ENCODE peak calls at places on chromosomes 6 and 20, in five cellular contexts. One of them, this sample, is unnamed. For H3K9me3, the result is how much of the 10 kb centered on the place peaks cover.

GRCh38 chr6:29552512-29553051 is 7.0 kb downstream of the UBD start:
- DNase-seq in right cardiac atrium: no peak
- DNase-seq in lower lobe of right lung: no peak
- DNase-seq in aorta: no peak
- DNase-seq in heart left ventricle: no peak
- DNase-seq in this sample: no peak

GRCh38 chr6:158417760-158418098 is 105.5 kb downstream of the TULP4 start:
- DNase-seq in right cardiac atrium: no peak
- DNase-seq in lower lobe of right lung: no peak
- DNase-seq in aorta: no peak
- DNase-seq in heart left ventricle: no peak
- DNase-seq in this sample: no peak

GRCh38 chr6:113893866-113894265 is 36.7 kb downstream of the MARCKS start:
- DNase-seq in right cardiac atrium: no peak
- DNase-seq in lower lobe of right lung: no peak
- DNase-seq in aorta: no peak
- DNase-seq in heart left ventricle: no peak
- DNase-seq in this sample: no peak

GRCh38 chr6:127131275-127131674 is 12.8 kb downstream of the RSPO3 start:
- DNase-seq in right cardiac atrium: no peak
- DNase-seq in lower lobe of right lung: no peak
- DNase-seq in aorta: no peak
- DNase-seq in heart left ventricle: no peak
- DNase-seq in this sample: no peak

GRCh38 chr6:132153221-132153896 is 202.2 kb upstream of the CCN2 start:
- DNase-seq in right cardiac atrium: no peak
- DNase-seq in lower lobe of right lung: no peak
- DNase-seq in aorta: no peak
- DNase-seq in heart left ventricle: no peak
- DNase-seq in this sample: no peak

GRCh38 chr6:23073851-23074250 is 504.5 kb downstream of the HDGFL1 start:
- DNase-seq in right cardiac atrium: no peak
- DNase-seq in lower lobe of right lung: no peak
- DNase-seq in aorta: no peak
- DNase-seq in heart left ventricle: no peak
- DNase-seq in this sample: no peak

GRCh38 chr6:12490904-12491571 is 200.9 kb downstream of the EDN1 start:
- DNase-seq in right cardiac atrium: no peak
- DNase-seq in lower lobe of right lung: no peak
- DNase-seq in aorta: no peak
- DNase-seq in heart left ventricle: no peak
- DNase-seq in this sample: no peak

GRCh38 chr20:40265872-40266533 is 423.0 kb downstream of the MAFB start:
- DNase-seq in right cardiac atrium: no peak
- DNase-seq in lower lobe of right lung: no peak
- DNase-seq in aorta: no peak
- DNase-seq in heart left ventricle: no peak
- DNase-seq in this sample: peak

GRCh38 chr6:30493643-30494250 is 4.4 kb downstream of the HLA-E start:
- DNase-seq in right cardiac atrium: no peak
- DNase-seq in lower lobe of right lung: no peak
- DNase-seq in aorta: no peak
- DNase-seq in heart left ventricle: no peak
- DNase-seq in this sample: no peak

GRCh38 chr6:90859612-90860011 is 272.7 kb upstream of the MAP3K7 start:
- DNase-seq in right cardiac atrium: no peak
- DNase-seq in lower lobe of right lung: no peak
- DNase-seq in aorta: no peak
- DNase-seq in heart left ventricle: no peak
- DNase-seq in this sample: peak

GRCh38 chr20:16128538-16129106 is 444.6 kb downstream of the KIF16B start:
- DNase-seq in right cardiac atrium: no peak
- DNase-seq in lower lobe of right lung: no peak
- DNase-seq in aorta: no peak
- DNase-seq in heart left ventricle: no peak
- DNase-seq in this sample: no peak

GRCh38 chr6:38552136-38552535 is 87.6 kb downstream of the BTBD9 start:
- DNase-seq in right cardiac atrium: no peak
- DNase-seq in lower lobe of right lung: no peak
- DNase-seq in aorta: no peak
- DNase-seq in heart left ventricle: no peak
- DNase-seq in this sample: no peak

GRCh38 chr6:167336818-167337217 is 11.9 kb downstream of the TTLL2 start:
- DNase-seq in right cardiac atrium: no peak
- DNase-seq in lower lobe of right lung: no peak
- DNase-seq in aorta: no peak
- DNase-seq in heart left ventricle: no peak
- DNase-seq in this sample: no peak

GRCh38 chr20:20207291-20207690 is 155.0 kb downstream of the CFAP61 start:
- DNase-seq in right cardiac atrium: no peak
- DNase-seq in lower lobe of right lung: no peak
- DNase-seq in aorta: no peak
- DNase-seq in heart left ventricle: no peak
- DNase-seq in this sample: peak

GRCh38 chr6:149293244-149293643 is 24.3 kb upstream of the TAB2 start:
- DNase-seq in right cardiac atrium: no peak
- DNase-seq in lower lobe of right lung: no peak
- DNase-seq in aorta: no peak
- DNase-seq in heart left ventricle: no peak
- DNase-seq in this sample: no peak

GRCh38 chr6:603265-603664 is 53.6 kb downstream of the HUS1B start:
- DNase-seq in right cardiac atrium: no peak
- DNase-seq in lower lobe of right lung: no peak
- DNase-seq in aorta: no peak
- DNase-seq in heart left ventricle: no peak
- DNase-seq in this sample: no peak

GRCh38 chr6:109834595-109835437 is 143.3 kb upstream of the GPR6 start:
- DNase-seq in right cardiac atrium: no peak
- DNase-seq in lower lobe of right lung: no peak
- DNase-seq in aorta: no peak
- DNase-seq in heart left ventricle: no peak
- DNase-seq in this sample: no peak
- H3K4me3 ChIP-seq in right cardiac atrium: no peak
- H3K4me3 ChIP-seq in lower lobe of right lung: no peak
- H3K4me3 ChIP-seq in aorta: no peak
- H3K4me3 ChIP-seq in heart left ventricle: no peak
- H3K4me3 ChIP-seq in this sample: no peak

GRCh38 chr6:39998126-39998525 is 63.9 kb upstream of the MOCS1 start:
- DNase-seq in right cardiac atrium: no peak
- DNase-seq in lower lobe of right lung: no peak
- DNase-seq in aorta: no peak
- DNase-seq in heart left ventricle: no peak
- DNase-seq in this sample: no peak

GRCh38 chr6:39999006-39999867 is 65.0 kb upstream of the MOCS1 start:
- DNase-seq in right cardiac atrium: no peak
- DNase-seq in lower lobe of right lung: no peak
- DNase-seq in aorta: no peak
- DNase-seq in heart left ventricle: no peak
- DNase-seq in this sample: no peak

GRCh38 chr6:40000964-40001515 is 66.8 kb upstream of the MOCS1 start:
- DNase-seq in right cardiac atrium: no peak
- DNase-seq in lower lobe of right lung: no peak
- DNase-seq in aorta: no peak
- DNase-seq in heart left ventricle: no peak
- DNase-seq in this sample: no peak

GRCh38 chr6:39995633-39996032 is 61.4 kb upstream of the MOCS1 start:
- DNase-seq in right cardiac atrium: no peak
- DNase-seq in lower lobe of right lung: no peak
- DNase-seq in aorta: no peak
- DNase-seq in heart left ventricle: no peak
- DNase-seq in this sample: no peak

DNA sequence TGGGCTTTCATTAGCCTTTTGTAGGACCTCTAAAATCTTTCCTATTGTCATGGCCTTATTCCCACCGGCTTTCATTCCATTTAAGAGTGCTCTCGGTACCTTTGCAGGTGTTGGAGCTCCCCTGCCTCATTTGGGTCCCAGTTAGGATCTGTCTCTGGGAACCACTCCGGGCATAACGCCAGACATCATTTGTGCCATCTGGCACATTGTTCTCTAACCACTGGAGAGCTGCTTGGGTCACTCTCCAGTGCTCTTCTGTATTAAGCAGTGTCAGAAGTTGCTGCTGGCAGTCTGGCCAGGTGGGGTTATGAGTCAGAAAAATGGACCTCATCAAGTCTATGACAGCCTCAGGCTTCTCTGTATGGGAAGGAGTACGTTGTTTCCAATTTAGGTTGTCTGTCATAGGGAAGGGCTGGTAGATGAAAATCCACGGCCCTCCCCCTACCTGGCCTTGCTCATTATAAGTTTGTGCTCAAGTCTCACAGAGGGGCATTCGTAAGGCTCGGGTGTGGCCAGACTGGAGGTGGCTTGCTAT is 62.9 kb upstream of the MOCS1 start:
- DNase-seq in right cardiac atrium: no peak
- DNase-seq in lower lobe of right lung: no peak
- DNase-seq in aorta: no peak
- DNase-seq in heart left ventricle: no peak
- DNase-seq in this sample: no peak
- H3K9me3 ChIP-seq in right cardiac atrium: under half
- H3K9me3 ChIP-seq in lower lobe of right lung: under half
- H3K9me3 ChIP-seq in aorta: under half
- H3K9me3 ChIP-seq in heart left ventricle: under half
- H3K9me3 ChIP-seq in this sample: under half

GRCh38 chr20:48002517-48002970 is 217.3 kb upstream of the SULF2 start:
- DNase-seq in right cardiac atrium: no peak
- DNase-seq in lower lobe of right lung: no peak
- DNase-seq in aorta: no peak
- DNase-seq in heart left ventricle: no peak
- DNase-seq in this sample: no peak
- H3K4me3 ChIP-seq in right cardiac atrium: no peak
- H3K4me3 ChIP-seq in lower lobe of right lung: no peak
- H3K4me3 ChIP-seq in aorta: no peak
- H3K4me3 ChIP-seq in heart left ventricle: no peak
- H3K4me3 ChIP-seq in this sample: no peak

GRCh38 chr20:31449511-31450128 is 9.2 kb downstream of the DEFB123 start:
- DNase-seq in right cardiac atrium: no peak
- DNase-seq in lower lobe of right lung: no peak
- DNase-seq in aorta: no peak
- DNase-seq in heart left ventricle: no peak
- DNase-seq in this sample: no peak
- H3K9me3 ChIP-seq in right cardiac atrium: under half
- H3K9me3 ChIP-seq in lower lobe of right lung: under half
- H3K9me3 ChIP-seq in aorta: under half
- H3K9me3 ChIP-seq in heart left ventricle: under half
- H3K9me3 ChIP-seq in this sample: under half

GRCh38 chr6:150408842-150409241 is 40.0 kb downstream of the IYD start:
- DNase-seq in right cardiac atrium: no peak
- DNase-seq in lower lobe of right lung: no peak
- DNase-seq in aorta: no peak
- DNase-seq in heart left ventricle: no peak
- DNase-seq in this sample: no peak
- H3K4me3 ChIP-seq in right cardiac atrium: no peak
- H3K4me3 ChIP-seq in lower lobe of right lung: no peak
- H3K4me3 ChIP-seq in aorta: no peak
- H3K4me3 ChIP-seq in heart left ventricle: no peak
- H3K4me3 ChIP-seq in this sample: no peak